ENCODE peak calls at places on chromosomes 3 and 15, in eight cellular contexts. One of them, this sample, is unnamed.

GRCh38 chr3:143045639-143046038 is 44.3 kb downstream of the U2SURP start:
- DNase-seq in activated CD4-positive, alpha-beta T cell treated with anti-CD3 and anti-CD28 coated beads, Interleukin-2, amount 50 U/mL, for 1 hour: no peak
- DNase-seq in iPS-NIHi11: no peak
- DNase-seq in MV-4-11: no peak
- DNase-seq in BE2C: no peak
- DNase-seq in foreskin melanocyte: no peak
- DNase-seq in stimulated activated CD4-positive, alpha-beta T cell treated with anti-CD3 and anti-CD28 coated beads, TNF-alpha, amount 100 ng/mL, for 4 hours: no peak
- DNase-seq in uterus: no peak
- DNase-seq in this sample: no peak

GRCh38 chr15:78988361-78988911 is 43.6 kb upstream of the CTSH start:
- DNase-seq in activated CD4-positive, alpha-beta T cell treated with anti-CD3 and anti-CD28 coated beads, Interleukin-2, amount 50 U/mL, for 1 hour: no peak
- DNase-seq in stimulated activated CD4-positive, alpha-beta T cell treated with anti-CD3 and anti-CD28 coated beads, TNF-alpha, amount 100 ng/mL, for 4 hours: no peak
- DNase-seq in MV-4-11: peak; percentile 97
- DNase-seq in foreskin melanocyte: peak; percentile 100
- DNase-seq in uterus: peak; percentile 59
- DNase-seq in BE2C: no peak
- DNase-seq in iPS-NIHi11: no peak
- DNase-seq in this sample: peak; percentile 68

GRCh38 chr3:128496602-128497304 is 3.8 kb upstream of the GATA2 start:
- DNase-seq in uterus: peak; percentile 65
- DNase-seq in foreskin melanocyte: no peak
- DNase-seq in activated CD4-positive, alpha-beta T cell treated with anti-CD3 and anti-CD28 coated beads, Interleukin-2, amount 50 U/mL, for 1 hour: no peak
- DNase-seq in BE2C: peak; percentile 80
- DNase-seq in iPS-NIHi11: no peak
- DNase-seq in MV-4-11: no peak
- DNase-seq in stimulated activated CD4-positive, alpha-beta T cell treated with anti-CD3 and anti-CD28 coated beads, TNF-alpha, amount 100 ng/mL, for 4 hours: no peak
- DNase-seq in this sample: no peak

GRCh38 chr15:85097706-85098105 is 116.0 kb downstream of the PDE8A start:
- DNase-seq in activated CD4-positive, alpha-beta T cell treated with anti-CD3 and anti-CD28 coated beads, Interleukin-2, amount 50 U/mL, for 1 hour: no peak
- DNase-seq in uterus: no peak
- DNase-seq in BE2C: no peak
- DNase-seq in iPS-NIHi11: no peak
- DNase-seq in stimulated activated CD4-positive, alpha-beta T cell treated with anti-CD3 and anti-CD28 coated beads, TNF-alpha, amount 100 ng/mL, for 4 hours: no peak
- DNase-seq in MV-4-11: no peak
- DNase-seq in foreskin melanocyte: no peak
- DNase-seq in this sample: no peak

GRCh38 chr3:130276203-130276803 is 69.2 kb upstream of the COL6A5 start:
- DNase-seq in iPS-NIHi11: peak; percentile 67
- DNase-seq in MV-4-11: peak; percentile 31
- DNase-seq in activated CD4-positive, alpha-beta T cell treated with anti-CD3 and anti-CD28 coated beads, Interleukin-2, amount 50 U/mL, for 1 hour: no peak
- DNase-seq in foreskin melanocyte: peak; percentile 69
- DNase-seq in uterus: no peak
- DNase-seq in stimulated activated CD4-positive, alpha-beta T cell treated with anti-CD3 and anti-CD28 coated beads, TNF-alpha, amount 100 ng/mL, for 4 hours: no peak
- DNase-seq in BE2C: peak; percentile 40
- DNase-seq in this sample: no peak

GRCh38 chr3:139378587-139378986 is 10.9 kb downstream of the COPB2 start:
- DNase-seq in MV-4-11: no peak
- DNase-seq in iPS-NIHi11: no peak
- DNase-seq in uterus: no peak
- DNase-seq in activated CD4-positive, alpha-beta T cell treated with anti-CD3 and anti-CD28 coated beads, Interleukin-2, amount 50 U/mL, for 1 hour: no peak
- DNase-seq in stimulated activated CD4-positive, alpha-beta T cell treated with anti-CD3 and anti-CD28 coated beads, TNF-alpha, amount 100 ng/mL, for 4 hours: no peak
- DNase-seq in BE2C: no peak
- DNase-seq in foreskin melanocyte: no peak
- DNase-seq in this sample: no peak

GRCh38 chr15:51499379-51499976 is 123.1 kb downstream of the DMXL2 start:
- DNase-seq in uterus: no peak
- DNase-seq in MV-4-11: peak; percentile 46
- DNase-seq in BE2C: no peak
- DNase-seq in activated CD4-positive, alpha-beta T cell treated with anti-CD3 and anti-CD28 coated beads, Interleukin-2, amount 50 U/mL, for 1 hour: no peak
- DNase-seq in foreskin melanocyte: peak; percentile 17
- DNase-seq in stimulated activated CD4-positive, alpha-beta T cell treated with anti-CD3 and anti-CD28 coated beads, TNF-alpha, amount 100 ng/mL, for 4 hours: no peak
- DNase-seq in iPS-NIHi11: peak; percentile 57
- DNase-seq in this sample: no peak

GRCh38 chr3:17810759-17811158 is 68.3 kb upstream of the TBC1D5 start:
- DNase-seq in foreskin melanocyte: no peak
- DNase-seq in uterus: no peak
- DNase-seq in activated CD4-positive, alpha-beta T cell treated with anti-CD3 and anti-CD28 coated beads, Interleukin-2, amount 50 U/mL, for 1 hour: no peak
- DNase-seq in iPS-NIHi11: peak; percentile 30
- DNase-seq in MV-4-11: no peak
- DNase-seq in stimulated activated CD4-positive, alpha-beta T cell treated with anti-CD3 and anti-CD28 coated beads, TNF-alpha, amount 100 ng/mL, for 4 hours: no peak
- DNase-seq in BE2C: no peak
- DNase-seq in this sample: no peak

GRCh38 chr3:140050977-140051957 is 116.3 kb downstream of the CLSTN2 start:
- DNase-seq in activated CD4-positive, alpha-beta T cell treated with anti-CD3 and anti-CD28 coated beads, Interleukin-2, amount 50 U/mL, for 1 hour: no peak
- DNase-seq in stimulated activated CD4-positive, alpha-beta T cell treated with anti-CD3 and anti-CD28 coated beads, TNF-alpha, amount 100 ng/mL, for 4 hours: no peak
- DNase-seq in iPS-NIHi11: peak; percentile 31
- DNase-seq in BE2C: peak; percentile 74
- DNase-seq in uterus: no peak
- DNase-seq in MV-4-11: no peak
- DNase-seq in foreskin melanocyte: no peak
- DNase-seq in this sample: no peak

GRCh38 chr3:50502225-50502583 is 1.2 kb downstream of the CACNA2D2 start:
- DNase-seq in uterus: no peak
- DNase-seq in foreskin melanocyte: no peak
- DNase-seq in activated CD4-positive, alpha-beta T cell treated with anti-CD3 and anti-CD28 coated beads, Interleukin-2, amount 50 U/mL, for 1 hour: no peak
- DNase-seq in BE2C: no peak
- DNase-seq in iPS-NIHi11: no peak
- DNase-seq in MV-4-11: no peak
- DNase-seq in stimulated activated CD4-positive, alpha-beta T cell treated with anti-CD3 and anti-CD28 coated beads, TNF-alpha, amount 100 ng/mL, for 4 hours: no peak
- DNase-seq in this sample: no peak

GRCh38 chr3:192850501-192850981 is 67.1 kb downstream of the MB21D2 start:
- DNase-seq in MV-4-11: peak; percentile 82
- DNase-seq in activated CD4-positive, alpha-beta T cell treated with anti-CD3 and anti-CD28 coated beads, Interleukin-2, amount 50 U/mL, for 1 hour: no peak
- DNase-seq in iPS-NIHi11: no peak
- DNase-seq in stimulated activated CD4-positive, alpha-beta T cell treated with anti-CD3 and anti-CD28 coated beads, TNF-alpha, amount 100 ng/mL, for 4 hours: peak; percentile 8
- DNase-seq in foreskin melanocyte: no peak
- DNase-seq in BE2C: no peak
- DNase-seq in uterus: no peak
- DNase-seq in this sample: no peak

GRCh38 chr3:39097716-39098472 is 9.5 kb downstream of the GORASP1 start:
- DNase-seq in MV-4-11: no peak
- DNase-seq in activated CD4-positive, alpha-beta T cell treated with anti-CD3 and anti-CD28 coated beads, Interleukin-2, amount 50 U/mL, for 1 hour: no peak
- DNase-seq in iPS-NIHi11: no peak
- DNase-seq in BE2C: no peak
- DNase-seq in stimulated activated CD4-positive, alpha-beta T cell treated with anti-CD3 and anti-CD28 coated beads, TNF-alpha, amount 100 ng/mL, for 4 hours: no peak
- DNase-seq in uterus: no peak
- DNase-seq in foreskin melanocyte: no peak
- DNase-seq in this sample: no peak

This sample was measured in psoas muscle.